ENCODE peak calls at places on chromosomes 7 and 10, in five cellular contexts. M is HTR-8/SVneo, J is NB4, V is GM03348, X is nephron progenitor cell. L is an unnamed sample.

GRCh38 chr7:158407581-158408331 is 179.9 kb downstream of the PTPRN2 start:
- DNase-seq in M (peak; percentile 34), X (no peak), J (peak; percentile 75), V (peak; percentile 25), L (peak; percentile 66)

GRCh38 chr7:135512135-135512887 is 2.4 kb upstream of the CNOT4 start:
- DNase-seq in X (no peak), J (peak; percentile 89), M (peak; percentile 35), V (peak; percentile 55), L (peak; percentile 89)

GRCh38 chr10:69751216-69751615 is 50.5 kb upstream of the COL13A1 start:
- DNase-seq in V (no peak), X (no peak), J (no peak), M (no peak), L (no peak)

GRCh38 chr10:71270301-71270777 is 48.7 kb upstream of the SLC29A3 start:
- DNase-seq in J (peak; percentile 74), X (peak; percentile 63), V (peak; percentile 86), M (peak; percentile 71), L (peak; percentile 94)

GRCh38 chr7:157609932-157610640 is 273.3 kb downstream of the DNAJB6 start:
- DNase-seq in X (no peak), V (no peak), M (no peak), J (no peak), L (no peak)

GRCh38 chr7:146773506-146773905 is 656.9 kb downstream of the CNTNAP2 start:
- DNase-seq in V (no peak), M (peak; percentile 1), X (no peak), J (no peak), L (no peak)

GRCh38 chr10:104067525-104067924 is 18.2 kb downstream of the COL17A1 start:
- DNase-seq in J (no peak), X (peak; percentile 45), V (no peak), M (no peak), L (peak; percentile 60)

GRCh38 chr7:151861881-151862280 is 15.0 kb downstream of the PRKAG2 start:
- DNase-seq in V (no peak), J (no peak), X (no peak), M (no peak), L (no peak)

GRCh38 chr10:79298403-79299244 is 48.6 kb upstream of the PPIF start:
- DNase-seq in V (peak; percentile 96), M (peak; percentile 87), X (no peak), J (peak; percentile 90), L (no peak)

GRCh38 chr7:151598045-151598444 is 78.3 kb upstream of the RHEB start:
- DNase-seq in X (no peak), V (peak; percentile 87), J (no peak), M (no peak), L (no peak)

GRCh38 chr7:51970961-51971655 is 654.5 kb upstream of the COBL start:
- DNase-seq in J (no peak), V (no peak), M (no peak), X (no peak), L (no peak)

GRCh38 chr7:151761256-151761655 is 115.7 kb downstream of the PRKAG2 start:
- DNase-seq in X (no peak), J (peak; percentile 28), M (no peak), V (no peak), L (no peak)

GRCh38 chr10:77926566-77927342 is at the start of gene DLG5:
- DNase-seq in X (peak; percentile 72), M (no peak), J (peak; percentile 67), V (peak; percentile 94), L (peak; percentile 65)

GRCh38 chr7:23490357-23491131 is 20.3 kb upstream of the IGF2BP3 start:
- DNase-seq in X (no peak), V (peak; percentile 64), M (no peak), J (peak; percentile 75), L (no peak)

GRCh38 chr10:88493676-88494483 is 89.2 kb downstream of the RNLS start:
- DNase-seq in X (no peak), V (peak; percentile 18), J (no peak), M (no peak), L (no peak)

GRCh38 chr10:125159932-125160855 is at the start of gene CTBP2:
- DNase-seq in X (peak; percentile 69), V (peak; percentile 85), M (no peak), J (peak; percentile 71), L (peak; percentile 75)

GRCh38 chr10:18437486-18437885 is 213.9 kb downstream of the NSUN6 start:
- DNase-seq in J (no peak), M (no peak), V (no peak), X (no peak), L (no peak)

GRCh38 chr10:123241391-123242141 is 87.4 kb downstream of the BUB3 start:
- DNase-seq in V (no peak), M (no peak), X (no peak), J (peak; percentile 19), L (no peak)

GRCh38 chr10:117750616-117751015 is 208.1 kb downstream of the EMX2 start:
- DNase-seq in M (no peak), V (no peak), X (no peak), J (no peak), L (no peak)

GRCh38 chr10:82925547-82925946 is 1050.6 kb downstream of the NRG3 start:
- DNase-seq in J (no peak), M (no peak), X (no peak), V (no peak), L (no peak)

GRCh38 chr7:101795461-101795860 is 22.0 kb upstream of the CUX1 start:
- DNase-seq in V (no peak), M (no peak), J (no peak), X (no peak), L (no peak)

GRCh38 chr10:112374724-112375541 is 1.0 kb downstream of the ACSL5 start:
- DNase-seq in X (peak; percentile 21), V (no peak), M (no peak), J (peak; percentile 36), L (no peak)

GRCh38 chr10:44471410-44471809 is 86.5 kb upstream of the CXCL12 start:
- DNase-seq in J (no peak), M (no peak), X (no peak), V (no peak), L (no peak)

GRCh38 chr7:149655784-149656183 is 117.6 kb downstream of the ZNF467 start:
- DNase-seq in M (no peak), V (no peak), J (no peak), X (no peak), L (no peak)

GRCh38 chr7:81150951-81151361 is 232.1 kb upstream of the SEMA3C start:
- DNase-seq in J (no peak), X (no peak), M (no peak), V (peak; percentile 18), L (no peak)

GRCh38 chr10:122422266-122422980 is 32.0 kb upstream of the ARMS2 start:
- DNase-seq in J (no peak), M (no peak), X (no peak), V (no peak), L (no peak)

GRCh38 chr7:95781967-95782586 is 9.7 kb downstream of the DYNC1I1 start:
- DNase-seq in X (no peak), J (no peak), V (no peak), M (no peak), L (no peak)

GRCh38 chr10:59019603-59020002 is 156.8 kb upstream of the PHYHIPL start:
- DNase-seq in V (peak; percentile 6), J (no peak), M (no peak), X (no peak), L (no peak)

GRCh38 chr10:624605-625334 is 64.7 kb downstream of the DIP2C start:
- DNase-seq in M (peak; percentile 81), X (peak; percentile 45), J (peak; percentile 85), V (no peak), L (peak; percentile 77)

GRCh38 chr7:26704786-26705185 is 159.6 kb downstream of the SKAP2 start:
- DNase-seq in X (no peak), J (no peak), V (no peak), M (no peak), L (no peak)

GRCh38 chr7:5216931-5217330 is 26.9 kb downstream of the WIPI2 start:
- DNase-seq in J (no peak), X (no peak), M (no peak), V (no peak), L (no peak)